ENCODE peak calls at places on chromosome 12, in nine cellular contexts. C, B, M, Q, R, Y, V, G and T are unnamed samples. For H3K27me3, the result is how much of the 10 kb centered on the place peaks cover.

GRCh38 chr12:62044450-62044849 is 215.8 kb upstream of the USP15 start:
- DNase-seq in C (no peak), M (no peak), Q (no peak), Y (no peak), V (no peak), R (no peak), B (no peak), G (no peak), T (no peak)

GRCh38 chr12:45730116-45730841 is 773 bp downstream of the ARID2 start:
- DNase-seq in V (no peak), C (peak), R (peak), Q (peak), Y (peak), B (peak), M (peak), G (peak), T (peak)

GRCh38 chr12:49946086-49946485 is 4.5 kb upstream of the AQP2 start:
- DNase-seq in Q (no peak), R (no peak), B (no peak), M (no peak), V (no peak), C (no peak), Y (no peak), G (no peak), T (no peak)

GRCh38 chr12:79911889-79912656 is 22.8 kb downstream of the PPP1R12A start:
- DNase-seq in Y (peak), Q (peak), M (no peak), B (no peak), R (peak), C (no peak), V (no peak), G (no peak), T (no peak)

GRCh38 chr12:25323774-25324086 is 73.0 kb upstream of the KRAS start:
- DNase-seq in R (no peak), G (no peak), Q (no peak), C (no peak), B (no peak), V (no peak), Y (no peak), M (no peak), T (no peak)

GRCh38 chr12:129776977-129777667 is 126.7 kb downstream of the TMEM132D start:
- DNase-seq in C (no peak), M (no peak), R (no peak), V (no peak), Q (no peak), G (no peak), Y (no peak), B (no peak), T (no peak)

GRCh38 chr12:5083955-5084849 is 40.5 kb downstream of the KCNA5 start:
- DNase-seq in C (no peak), Q (peak), V (peak), M (peak), R (peak), G (peak), B (no peak), Y (peak), T (peak)

GRCh38 chr12:68294246-68294645 is 37.9 kb downstream of the MDM1 start:
- DNase-seq in V (no peak), C (no peak), Y (no peak), Q (no peak), G (peak), M (no peak), R (no peak), B (no peak), T (no peak)

GRCh38 chr12:12975322-12976077 is 23.5 kb upstream of the GPRC5D start:
- DNase-seq in B (no peak), Y (peak), G (no peak), Q (peak), C (no peak), R (peak), M (peak), V (no peak), T (peak)

DNA sequence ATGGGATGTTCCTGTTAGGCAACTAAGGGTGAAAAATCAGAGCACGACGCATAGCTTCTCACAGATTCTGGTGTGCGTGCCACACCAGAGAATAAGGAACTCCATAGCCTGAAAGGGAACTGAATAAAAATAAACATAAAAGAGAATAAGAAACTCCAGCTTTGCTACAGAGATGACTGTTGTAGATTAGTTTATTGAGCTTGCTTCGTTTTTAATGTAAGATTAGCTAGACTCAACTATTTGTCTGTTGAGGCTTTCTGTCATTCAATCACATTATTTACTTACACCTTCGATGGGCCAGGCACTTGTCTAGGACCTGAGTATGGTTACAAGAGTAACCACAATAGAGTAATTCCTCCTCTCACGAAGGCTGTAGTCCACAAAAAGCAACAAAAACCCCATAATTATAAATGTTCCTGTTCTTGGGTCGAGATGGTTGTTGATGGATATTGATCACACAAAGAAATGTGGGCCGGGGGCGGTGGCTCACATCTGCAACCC is 807 bp upstream of the ZCCHC8 start:
- DNase-seq in V (no peak), Y (no peak), M (no peak), G (no peak), C (no peak), R (no peak), Q (no peak), B (no peak), T (no peak)
- H3K4me3 ChIP-seq in V (no peak), Y (no peak), M (peak), G (no peak), C (peak), R (no peak), Q (no peak), B (peak), T (no peak)

GRCh38 chr12:54047160-54047963 is 6.3 kb upstream of the HOXC4 start:
- DNase-seq in Y (no peak), M (no peak), B (no peak), C (no peak), R (no peak), G (no peak), V (no peak), Q (no peak), T (peak)
- H3K27me3 ChIP-seq in Y (half or more), M (under half), B (half or more), C (half or more), R (under half), G (under half), V (under half), Q (under half), T (half or more)

GRCh38 chr12:113476093-113476986 is 4.7 kb upstream of the LHX5 start:
- DNase-seq in M (peak), Q (no peak), C (no peak), B (no peak), Y (no peak), G (no peak), V (no peak), R (no peak), T (peak)
- H3K4me3 ChIP-seq in M (no peak), Q (no peak), C (no peak), B (no peak), Y (no peak), G (no peak), V (no peak), R (no peak), T (peak)

DNA sequence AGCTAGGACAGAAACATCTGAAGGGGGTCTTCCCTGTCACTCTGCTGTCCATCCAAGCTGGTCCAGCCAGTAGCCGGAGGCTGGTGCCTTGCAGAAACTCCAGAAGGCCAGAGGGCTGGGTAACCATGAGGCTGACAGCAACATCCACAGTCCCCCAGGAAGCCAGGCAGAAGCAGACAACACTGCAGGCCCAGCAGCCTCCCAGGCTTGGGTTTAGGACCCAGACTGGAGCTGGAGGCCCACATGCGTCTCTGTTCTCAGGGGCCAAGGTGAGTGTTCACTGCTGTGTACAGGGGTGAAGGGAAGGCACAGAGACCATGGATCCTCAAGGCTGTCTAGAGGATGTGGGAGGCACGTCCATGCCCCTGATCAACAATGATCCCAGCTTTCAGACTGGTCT is 136.4 kb upstream of the PRMT8 start:
- DNase-seq in M (no peak), Q (no peak), Y (no peak), R (no peak), C (no peak), G (no peak), B (no peak), V (no peak), T (no peak)
- H3K27me3 ChIP-seq in M (under half), Q (under half), Y (under half), R (under half), C (under half), G (under half), B (under half), V (under half), T (under half)

DNA sequence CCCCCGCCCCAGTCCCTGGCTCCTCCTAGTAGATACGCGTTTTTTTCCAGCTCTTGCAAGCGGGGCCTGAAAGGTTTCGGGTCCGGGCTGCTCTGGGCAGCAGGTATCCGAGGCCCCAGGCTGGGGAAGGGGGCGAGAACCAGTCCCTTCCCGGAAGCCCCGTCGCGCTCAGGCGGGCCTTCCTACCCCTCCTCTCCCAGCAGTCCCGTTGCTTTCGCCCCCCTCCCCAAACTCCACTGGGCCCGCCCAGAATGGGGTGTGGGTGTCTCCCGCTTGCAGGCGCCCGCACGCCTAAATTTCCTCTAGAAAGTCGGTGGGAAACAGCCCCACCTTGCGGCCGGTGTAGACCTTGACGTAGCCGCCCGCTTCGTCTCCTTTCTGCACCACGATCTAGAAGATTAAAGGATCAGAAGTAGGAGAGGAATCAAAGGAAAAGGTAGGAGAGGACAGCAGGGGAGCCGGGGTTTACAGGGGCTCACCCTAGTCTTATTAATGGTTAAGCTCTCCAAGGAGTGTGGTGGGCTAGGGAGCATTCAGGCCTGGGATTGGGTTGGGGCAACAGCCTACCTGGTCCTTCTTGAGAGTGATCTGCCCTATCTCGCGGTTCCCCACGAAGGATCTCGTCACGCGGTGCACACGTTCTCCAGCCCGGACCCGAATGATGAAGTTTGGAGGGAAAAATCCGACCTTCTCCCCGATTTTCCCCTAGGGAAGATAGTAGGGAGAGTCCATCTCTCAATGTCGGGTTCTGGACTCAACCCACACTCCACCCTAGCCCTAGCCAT is 7.3 kb downstream of the STAC3 start:
- DNase-seq in Q (peak), R (peak), G (peak), Y (peak), C (peak), M (peak), B (peak), V (no peak), T (peak)
- H3K4me3 ChIP-seq in Q (no peak), R (peak), G (no peak), Y (no peak), C (peak), M (peak), B (peak), V (peak), T (peak)

DNA sequence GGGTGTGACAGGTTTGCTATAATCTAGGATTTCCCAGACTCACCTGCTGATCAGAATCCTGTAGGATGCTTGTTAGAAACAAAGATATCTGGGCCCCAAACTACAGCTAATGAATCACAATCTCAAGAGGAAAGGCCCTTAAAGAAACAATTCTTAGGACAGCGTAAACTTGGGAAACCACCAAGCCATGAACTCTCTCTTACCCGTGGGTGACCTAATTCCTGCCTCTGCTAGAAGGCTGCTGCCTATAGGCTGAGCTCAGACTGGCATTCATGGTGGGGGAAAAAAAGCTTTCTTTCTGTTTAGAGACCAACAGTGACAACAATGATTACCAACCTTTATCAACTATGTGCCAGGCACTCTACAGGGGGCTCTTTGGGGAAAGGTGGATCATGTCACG is 213.9 kb upstream of the FKBP4 start:
- DNase-seq in Q (no peak), C (no peak), R (no peak), B (no peak), M (no peak), Y (no peak), V (no peak), G (no peak), T (no peak)
- H3K27me3 ChIP-seq in Q (under half), C (under half), R (under half), B (under half), M (under half), Y (under half), V (under half), G (under half), T (under half)

GRCh38 chr12:76069339-76069738 is 15.1 kb downstream of the NAP1L1 start:
- DNase-seq in Q (no peak), B (no peak), C (no peak), Y (peak), G (no peak), V (no peak), R (no peak), M (no peak), T (no peak)

GRCh38 chr12:76060111-76060510 is 24.4 kb downstream of the NAP1L1 start:
- DNase-seq in Y (no peak), R (no peak), M (no peak), C (no peak), B (no peak), Q (no peak), V (no peak), G (no peak), T (no peak)

GRCh38 chr12:76065917-76066316 is 18.6 kb downstream of the NAP1L1 start:
- DNase-seq in G (no peak), M (no peak), R (no peak), C (no peak), B (no peak), Q (no peak), Y (no peak), V (no peak), T (no peak)

DNA sequence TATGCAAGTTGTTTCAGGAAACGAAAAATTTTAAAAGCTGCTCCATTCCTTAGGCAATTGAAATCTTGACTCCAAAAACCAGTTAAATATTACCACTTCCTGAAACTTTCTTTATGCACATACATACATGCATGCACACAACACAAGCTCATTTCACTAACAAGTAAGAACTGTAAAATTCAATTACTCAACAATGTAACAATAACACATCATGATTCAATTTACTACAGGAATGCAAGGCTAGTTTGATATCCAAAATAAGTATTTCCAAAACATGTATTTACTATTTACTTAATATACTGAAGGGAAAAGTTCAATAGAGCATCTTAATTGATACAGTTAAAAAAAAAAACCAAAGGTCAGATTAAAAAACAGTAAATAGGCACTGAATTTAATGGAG is 19.6 kb downstream of the NAP1L1 start:
- DNase-seq in C (no peak), B (no peak), Y (no peak), M (no peak), R (no peak), V (no peak), G (no peak), Q (no peak), T (no peak)
- H3K4me3 ChIP-seq in C (no peak), B (no peak), Y (no peak), M (no peak), R (no peak), V (no peak), G (no peak), Q (no peak), T (no peak)

GRCh38 chr12:99200711-99201384 is 446.7 kb upstream of the GARIN6 start:
- DNase-seq in Q (no peak), R (peak), C (no peak), G (no peak), M (no peak), Y (peak), V (no peak), B (no peak), T (no peak)

GRCh38 chr12:99192489-99192888 is 455.1 kb upstream of the GARIN6 start:
- DNase-seq in C (no peak), V (no peak), Y (no peak), G (no peak), R (no peak), B (no peak), Q (no peak), M (no peak), T (no peak)

DNA sequence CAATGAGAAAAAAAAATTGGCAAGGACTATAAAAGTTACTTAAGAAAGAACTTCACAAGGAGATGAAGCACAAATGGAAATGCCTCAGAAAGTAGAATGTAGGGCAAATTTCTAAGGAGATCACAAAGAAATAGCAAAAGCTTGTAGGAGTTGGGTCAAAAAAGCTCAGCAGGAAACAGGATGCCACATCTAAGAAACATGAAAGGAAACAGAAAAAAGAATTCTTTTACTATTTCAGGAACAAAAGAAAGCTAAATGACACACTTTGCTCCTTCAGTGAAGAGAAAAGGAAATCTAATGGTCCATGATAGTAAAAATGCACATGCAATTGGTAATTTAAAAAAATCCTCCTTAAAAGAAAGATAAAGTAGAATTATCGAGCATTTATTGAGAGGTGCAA is 452.1 kb upstream of the GARIN6 start:
- DNase-seq in B (no peak), C (no peak), V (no peak), G (no peak), R (no peak), Y (no peak), M (no peak), Q (no peak), T (peak)
- H3K27me3 ChIP-seq in B (under half), C (under half), V (under half), G (under half), R (under half), Y (under half), M (under half), Q (under half), T (under half)

GRCh38 chr12:21651821-21652220 is 5.8 kb downstream of the LDHB start:
- DNase-seq in Y (no peak), V (no peak), C (no peak), R (no peak), Q (no peak), B (no peak), M (no peak), G (no peak), T (no peak)

GRCh38 chr12:21659383-21659782 is 1.7 kb upstream of the LDHB start:
- DNase-seq in M (no peak), C (no peak), R (no peak), B (no peak), Q (no peak), V (no peak), Y (peak), G (no peak), T (peak)

GRCh38 chr12:21657336-21658077 is at the start of gene LDHB:
- DNase-seq in V (peak), B (peak), Y (peak), Q (peak), M (peak), G (peak), C (peak), R (peak), T (peak)

GRCh38 chr12:21656931-21657335 is 709 bp downstream of the LDHB start:
- DNase-seq in M (peak), R (peak), Q (peak), G (peak), C (peak), B (no peak), Y (peak), V (no peak), T (no peak)

DNA sequence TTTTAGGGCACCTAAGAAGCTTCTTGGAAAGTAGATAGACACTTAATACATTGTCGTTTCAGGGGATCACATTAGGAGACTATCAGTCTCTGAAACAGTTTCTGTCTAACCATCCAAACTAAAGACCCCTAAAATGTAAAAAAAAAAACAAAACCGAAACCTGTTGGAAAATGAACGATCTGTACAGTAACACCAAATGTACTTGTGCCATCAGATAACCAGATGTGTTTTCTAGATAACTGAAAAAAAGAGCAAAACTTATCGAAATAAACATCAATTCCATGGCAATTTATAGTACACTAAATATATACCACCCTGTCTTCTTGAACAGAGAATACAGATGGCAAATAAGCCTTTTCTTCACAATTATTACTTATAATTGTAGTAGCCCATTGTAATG is 2.0 kb downstream of the LDHB start:
- DNase-seq in G (no peak), Y (no peak), Q (no peak), C (no peak), R (no peak), M (no peak), B (no peak), V (no peak), T (no peak)
- H3K4me3 ChIP-seq in G (no peak), Y (no peak), Q (no peak), C (peak), R (peak), M (peak), B (peak), V (peak), T (no peak)